ENCODE peak calls at places on chromosomes 7 and 10, in four cellular contexts. One of them, this sample, is unnamed.

GRCh38 chr7:122643248-122643647 is 55.7 kb downstream of the RNF133 start:
- DNase-seq in tibial nerve: no peak
- DNase-seq in ovary: no peak
- DNase-seq in breast epithelium: no peak
- DNase-seq in this sample: no peak

GRCh38 chr10:20473361-20473760 is 423.8 kb downstream of the NEBL start:
- DNase-seq in tibial nerve: no peak
- DNase-seq in ovary: no peak
- DNase-seq in breast epithelium: no peak
- DNase-seq in this sample: no peak

GRCh38 chr7:2633538-2634264 is 1.9 kb downstream of the TTYH3 start:
- DNase-seq in tibial nerve: no peak
- DNase-seq in ovary: peak
- DNase-seq in breast epithelium: no peak
- DNase-seq in this sample: peak

GRCh38 chr10:124568858-124569622 is 107.4 kb downstream of the LHPP start:
- DNase-seq in tibial nerve: no peak
- DNase-seq in ovary: no peak
- DNase-seq in breast epithelium: no peak
- DNase-seq in this sample: no peak

GRCh38 chr7:141844256-141844655 is 3.0 kb upstream of the PRSS37 start:
- DNase-seq in tibial nerve: no peak
- DNase-seq in ovary: no peak
- DNase-seq in breast epithelium: no peak
- DNase-seq in this sample: no peak

GRCh38 chr10:60236869-60237524 is 152.7 kb downstream of the ANK3 start:
- DNase-seq in tibial nerve: no peak
- DNase-seq in ovary: no peak
- DNase-seq in breast epithelium: no peak
- DNase-seq in this sample: peak

GRCh38 chr7:37448057-37448636 is 517 bp downstream of the ELMO1 start:
- DNase-seq in tibial nerve: no peak
- DNase-seq in ovary: no peak
- DNase-seq in breast epithelium: no peak
- DNase-seq in this sample: no peak

GRCh38 chr7:19754521-19755116 is 18.8 kb downstream of the TMEM196 start:
- DNase-seq in tibial nerve: no peak
- DNase-seq in ovary: no peak
- DNase-seq in breast epithelium: no peak
- DNase-seq in this sample: no peak

GRCh38 chr7:27128034-27128433 is 2.5 kb downstream of the HOXA4 start:
- DNase-seq in tibial nerve: no peak
- DNase-seq in ovary: no peak
- DNase-seq in breast epithelium: no peak
- DNase-seq in this sample: no peak

GRCh38 chr10:55163388-55163972 is 362.4 kb upstream of the PCDH15 start:
- DNase-seq in tibial nerve: no peak
- DNase-seq in ovary: no peak
- DNase-seq in breast epithelium: no peak
- DNase-seq in this sample: no peak

GRCh38 chr10:70786799-70787415 is 1.7 kb upstream of the TBATA start:
- DNase-seq in tibial nerve: no peak
- DNase-seq in ovary: no peak
- DNase-seq in breast epithelium: no peak
- DNase-seq in this sample: no peak

GRCh38 chr10:31123946-31124345 is 92.3 kb upstream of the ZNF438 start:
- DNase-seq in tibial nerve: no peak
- DNase-seq in ovary: no peak
- DNase-seq in breast epithelium: no peak
- DNase-seq in this sample: no peak

GRCh38 chr10:32386623-32387022 is 39.7 kb upstream of the EPC1 start:
- DNase-seq in tibial nerve: no peak
- DNase-seq in ovary: no peak
- DNase-seq in breast epithelium: no peak
- DNase-seq in this sample: no peak

GRCh38 chr7:47664650-47665049 is 82.7 kb upstream of the TNS3 start:
- DNase-seq in tibial nerve: no peak
- DNase-seq in ovary: no peak
- DNase-seq in breast epithelium: no peak
- DNase-seq in this sample: no peak

GRCh38 chr10:88080213-88080612 is 216.8 kb downstream of the PTEN start:
- DNase-seq in tibial nerve: no peak
- DNase-seq in ovary: no peak
- DNase-seq in breast epithelium: no peak
- DNase-seq in this sample: no peak

GRCh38 chr10:9228770-9229169 is 1174.3 kb downstream of the GATA3 start:
- DNase-seq in tibial nerve: no peak
- DNase-seq in ovary: no peak
- DNase-seq in breast epithelium: no peak
- DNase-seq in this sample: no peak

GRCh38 chr7:141584935-141585334 is 33.7 kb downstream of the AGK start:
- DNase-seq in tibial nerve: no peak
- DNase-seq in ovary: no peak
- DNase-seq in breast epithelium: no peak
- DNase-seq in this sample: no peak

GRCh38 chr7:148110097-148110868 is 480.3 kb upstream of the C7orf33 start:
- DNase-seq in tibial nerve: no peak
- DNase-seq in ovary: no peak
- DNase-seq in breast epithelium: no peak
- DNase-seq in this sample: no peak

GRCh38 chr10:72331575-72332422 is 22.9 kb downstream of the DNAJB12 start:
- DNase-seq in tibial nerve: peak
- DNase-seq in ovary: peak
- DNase-seq in breast epithelium: peak
- DNase-seq in this sample: peak
- TF ChIP-seq POLR2A in tibial nerve: peak
- TF ChIP-seq POLR2A in ovary: no peak
- TF ChIP-seq POLR2A in breast epithelium: no peak
- TF ChIP-seq POLR2A in this sample: no peak

DNA sequence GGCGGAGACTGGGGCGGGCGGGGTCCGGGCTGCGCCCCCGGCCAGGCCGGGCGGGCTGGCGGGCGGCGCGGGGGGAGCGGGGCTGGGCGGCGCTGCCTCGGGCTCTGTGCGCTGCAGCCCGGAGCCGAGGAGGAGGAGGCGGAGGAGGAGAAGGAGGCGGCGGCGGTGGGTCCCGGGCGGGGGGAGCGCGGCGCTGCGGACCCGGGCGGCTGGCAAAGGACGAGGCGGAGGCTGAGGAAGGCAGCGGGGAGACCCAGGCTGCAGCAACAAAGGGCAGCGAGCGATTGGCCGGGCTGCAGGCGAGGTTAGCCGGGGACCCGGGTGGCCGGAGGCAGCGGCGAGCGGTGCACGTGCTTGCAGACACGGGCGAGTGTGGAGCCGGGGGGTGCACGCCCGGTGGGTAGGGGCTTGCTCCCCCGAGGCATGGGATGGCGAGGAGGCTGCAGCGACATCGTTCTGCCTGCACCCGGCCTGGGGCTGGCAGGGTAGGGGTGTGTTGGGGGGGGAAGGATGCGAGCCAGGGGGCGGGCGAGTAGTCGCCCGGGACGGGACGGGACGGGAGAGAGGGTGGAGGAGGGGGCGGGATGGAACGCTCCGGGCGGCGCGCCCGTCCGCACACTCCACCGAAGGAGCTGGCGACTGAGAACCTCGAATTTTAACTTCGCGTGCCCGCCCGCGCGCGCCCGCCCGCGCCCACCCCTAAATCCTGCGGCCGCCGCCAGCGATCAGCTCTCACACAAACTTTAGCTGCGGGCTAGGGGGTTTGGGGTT is 844 bp upstream of the KAT6B start:
- DNase-seq in tibial nerve: peak
- DNase-seq in ovary: no peak
- DNase-seq in breast epithelium: peak
- DNase-seq in this sample: peak
- TF ChIP-seq POLR2A in tibial nerve: peak
- TF ChIP-seq POLR2A in ovary: no peak
- TF ChIP-seq POLR2A in breast epithelium: no peak
- TF ChIP-seq POLR2A in this sample: no peak

GRCh38 chr7:73314271-73314670 is 5.6 kb upstream of the NSUN5 start:
- DNase-seq in tibial nerve: no peak
- DNase-seq in ovary: no peak
- DNase-seq in breast epithelium: no peak
- DNase-seq in this sample: no peak
- TF ChIP-seq POLR2A in tibial nerve: no peak
- TF ChIP-seq POLR2A in ovary: no peak
- TF ChIP-seq POLR2A in breast epithelium: no peak
- TF ChIP-seq POLR2A in this sample: no peak

GRCh38 chr10:4147214-4147613 is 362.2 kb upstream of the KLF6 start:
- DNase-seq in tibial nerve: no peak
- DNase-seq in ovary: no peak
- DNase-seq in breast epithelium: no peak
- DNase-seq in this sample: no peak

GRCh38 chr10:4141471-4141870 is 356.5 kb upstream of the KLF6 start:
- DNase-seq in tibial nerve: no peak
- DNase-seq in ovary: no peak
- DNase-seq in breast epithelium: no peak
- DNase-seq in this sample: no peak

GRCh38 chr10:4150676-4151075 is 365.7 kb upstream of the KLF6 start:
- DNase-seq in tibial nerve: no peak
- DNase-seq in ovary: no peak
- DNase-seq in breast epithelium: no peak
- DNase-seq in this sample: no peak

DNA sequence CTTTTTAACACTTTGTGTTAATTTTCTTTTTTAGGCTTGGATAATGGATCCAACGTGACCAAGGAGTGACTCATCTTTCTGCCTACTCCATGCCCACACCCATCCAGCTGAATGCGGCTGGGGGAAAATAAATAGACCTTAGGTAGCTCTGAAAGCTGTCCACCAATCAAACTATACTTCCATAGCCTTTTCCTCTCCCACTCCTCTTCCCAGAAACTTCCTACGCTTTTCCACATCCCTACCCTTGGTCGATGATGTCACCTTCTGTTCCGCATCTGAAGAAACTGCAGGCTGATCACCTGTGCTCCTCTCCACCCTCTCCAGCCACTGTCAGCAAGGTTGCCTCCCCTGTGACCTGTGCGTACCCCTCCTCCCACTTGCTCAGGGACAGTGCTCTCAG is 359.8 kb upstream of the KLF6 start:
- DNase-seq in tibial nerve: no peak
- DNase-seq in ovary: no peak
- DNase-seq in breast epithelium: no peak
- DNase-seq in this sample: peak
- TF ChIP-seq POLR2A in tibial nerve: no peak
- TF ChIP-seq POLR2A in ovary: no peak
- TF ChIP-seq POLR2A in breast epithelium: no peak
- TF ChIP-seq POLR2A in this sample: no peak

This sample was measured in H54.